ENCODE peak calls at places on chromosomes 12 and 14, in nine cellular contexts. One of them, this sample, is unnamed.

GRCh38 chr12:79127268-79127895 is 262.8 kb downstream of the SYT1 start:
- DNase-seq in NB4: peak
- DNase-seq in T-helper 2 cell: no peak
- DNase-seq in tibial artery: no peak
- DNase-seq in stimulated activated naive CD4-positive, alpha-beta T cell: no peak
- DNase-seq in choroid plexus epithelial cell: peak
- DNase-seq in NCI-H345: no peak
- DNase-seq in right lobe of liver: no peak
- DNase-seq in T follicular helper cell: no peak
- DNase-seq in this sample: no peak

GRCh38 chr14:31897581-31898186 is 179.4 kb upstream of the ARHGAP5 start:
- DNase-seq in right lobe of liver: no peak
- DNase-seq in T-helper 2 cell: no peak
- DNase-seq in tibial artery: no peak
- DNase-seq in NB4: no peak
- DNase-seq in choroid plexus epithelial cell: peak
- DNase-seq in T follicular helper cell: no peak
- DNase-seq in NCI-H345: peak
- DNase-seq in stimulated activated naive CD4-positive, alpha-beta T cell: no peak
- DNase-seq in this sample: no peak

GRCh38 chr12:103102225-103102744 is 144.8 kb downstream of the ASCL1 start:
- DNase-seq in tibial artery: no peak
- DNase-seq in NB4: no peak
- DNase-seq in right lobe of liver: no peak
- DNase-seq in T-helper 2 cell: no peak
- DNase-seq in T follicular helper cell: no peak
- DNase-seq in choroid plexus epithelial cell: no peak
- DNase-seq in NCI-H345: no peak
- DNase-seq in stimulated activated naive CD4-positive, alpha-beta T cell: no peak
- DNase-seq in this sample: no peak

GRCh38 chr12:109666068-109666467 is 47.6 kb upstream of the FAM222A start:
- DNase-seq in NB4: no peak
- DNase-seq in stimulated activated naive CD4-positive, alpha-beta T cell: no peak
- DNase-seq in NCI-H345: no peak
- DNase-seq in tibial artery: no peak
- DNase-seq in choroid plexus epithelial cell: no peak
- DNase-seq in T follicular helper cell: no peak
- DNase-seq in right lobe of liver: no peak
- DNase-seq in T-helper 2 cell: no peak
- DNase-seq in this sample: no peak

GRCh38 chr14:87139299-87139698 is 853.7 kb downstream of the GALC start:
- DNase-seq in right lobe of liver: no peak
- DNase-seq in choroid plexus epithelial cell: no peak
- DNase-seq in NB4: no peak
- DNase-seq in T follicular helper cell: no peak
- DNase-seq in NCI-H345: no peak
- DNase-seq in T-helper 2 cell: no peak
- DNase-seq in stimulated activated naive CD4-positive, alpha-beta T cell: no peak
- DNase-seq in tibial artery: no peak
- DNase-seq in this sample: no peak

GRCh38 chr12:94297876-94298520 is 149.6 kb downstream of the PLXNC1 start:
- DNase-seq in choroid plexus epithelial cell: no peak
- DNase-seq in T follicular helper cell: no peak
- DNase-seq in right lobe of liver: no peak
- DNase-seq in NCI-H345: no peak
- DNase-seq in T-helper 2 cell: no peak
- DNase-seq in NB4: no peak
- DNase-seq in tibial artery: no peak
- DNase-seq in stimulated activated naive CD4-positive, alpha-beta T cell: no peak
- DNase-seq in this sample: no peak

GRCh38 chr14:30382221-30382620 is 176.7 kb upstream of the G2E3 start:
- DNase-seq in NCI-H345: no peak
- DNase-seq in stimulated activated naive CD4-positive, alpha-beta T cell: no peak
- DNase-seq in NB4: no peak
- DNase-seq in right lobe of liver: no peak
- DNase-seq in T-helper 2 cell: no peak
- DNase-seq in tibial artery: no peak
- DNase-seq in choroid plexus epithelial cell: no peak
- DNase-seq in T follicular helper cell: no peak
- DNase-seq in this sample: no peak

GRCh38 chr14:71140157-71140556 is 232.9 kb downstream of the PCNX1 start:
- DNase-seq in T-helper 2 cell: no peak
- DNase-seq in stimulated activated naive CD4-positive, alpha-beta T cell: no peak
- DNase-seq in NB4: no peak
- DNase-seq in tibial artery: no peak
- DNase-seq in T follicular helper cell: no peak
- DNase-seq in NCI-H345: no peak
- DNase-seq in right lobe of liver: no peak
- DNase-seq in choroid plexus epithelial cell: no peak
- DNase-seq in this sample: no peak

GRCh38 chr14:74514471-74514932 is 20.9 kb downstream of the ISCA2 start:
- DNase-seq in T-helper 2 cell: no peak
- DNase-seq in NB4: peak
- DNase-seq in T follicular helper cell: no peak
- DNase-seq in right lobe of liver: no peak
- DNase-seq in stimulated activated naive CD4-positive, alpha-beta T cell: no peak
- DNase-seq in choroid plexus epithelial cell: peak
- DNase-seq in NCI-H345: no peak
- DNase-seq in tibial artery: peak
- DNase-seq in this sample: no peak

GRCh38 chr12:108191086-108191485 is 62.0 kb downstream of the WSCD2 start:
- DNase-seq in T follicular helper cell: no peak
- DNase-seq in NB4: no peak
- DNase-seq in choroid plexus epithelial cell: no peak
- DNase-seq in T-helper 2 cell: no peak
- DNase-seq in NCI-H345: no peak
- DNase-seq in right lobe of liver: no peak
- DNase-seq in tibial artery: no peak
- DNase-seq in stimulated activated naive CD4-positive, alpha-beta T cell: no peak
- DNase-seq in this sample: no peak

GRCh38 chr14:68407275-68407674 is 385.6 kb downstream of the ZFP36L1 start:
- DNase-seq in NB4: no peak
- DNase-seq in T follicular helper cell: no peak
- DNase-seq in stimulated activated naive CD4-positive, alpha-beta T cell: no peak
- DNase-seq in right lobe of liver: no peak
- DNase-seq in choroid plexus epithelial cell: no peak
- DNase-seq in tibial artery: no peak
- DNase-seq in NCI-H345: no peak
- DNase-seq in T-helper 2 cell: no peak
- DNase-seq in this sample: no peak

GRCh38 chr12:123270380-123271181 is 1.1 kb downstream of the CDK2AP1 start:
- DNase-seq in T-helper 2 cell: no peak
- DNase-seq in T follicular helper cell: no peak
- DNase-seq in choroid plexus epithelial cell: peak
- DNase-seq in NCI-H345: no peak
- DNase-seq in stimulated activated naive CD4-positive, alpha-beta T cell: no peak
- DNase-seq in right lobe of liver: no peak
- DNase-seq in tibial artery: no peak
- DNase-seq in NB4: peak
- DNase-seq in this sample: peak

GRCh38 chr12:68559984-68560822 is 50.5 kb upstream of the RAP1B start:
- DNase-seq in choroid plexus epithelial cell: peak
- DNase-seq in stimulated activated naive CD4-positive, alpha-beta T cell: no peak
- DNase-seq in T-helper 2 cell: no peak
- DNase-seq in right lobe of liver: no peak
- DNase-seq in T follicular helper cell: no peak
- DNase-seq in NCI-H345: no peak
- DNase-seq in tibial artery: no peak
- DNase-seq in NB4: peak
- DNase-seq in this sample: no peak

GRCh38 chr12:19792028-19792427 is 352.7 kb downstream of the AEBP2 start:
- DNase-seq in NCI-H345: no peak
- DNase-seq in T follicular helper cell: no peak
- DNase-seq in right lobe of liver: no peak
- DNase-seq in stimulated activated naive CD4-positive, alpha-beta T cell: no peak
- DNase-seq in NB4: no peak
- DNase-seq in choroid plexus epithelial cell: no peak
- DNase-seq in T-helper 2 cell: no peak
- DNase-seq in tibial artery: no peak
- DNase-seq in this sample: no peak

GRCh38 chr14:81170829-81171195 is 49.9 kb downstream of the GTF2A1 start:
- DNase-seq in NB4: no peak
- DNase-seq in stimulated activated naive CD4-positive, alpha-beta T cell: no peak
- DNase-seq in T follicular helper cell: no peak
- DNase-seq in NCI-H345: no peak
- DNase-seq in tibial artery: no peak
- DNase-seq in choroid plexus epithelial cell: no peak
- DNase-seq in T-helper 2 cell: no peak
- DNase-seq in right lobe of liver: no peak
- DNase-seq in this sample: no peak